ENCODE peak calls at places on chromosomes 16 and 17, in five cellular contexts. One of them, this sample, is unnamed.
A peak's percentile ranks its signal among the peaks of the same experiment; 100 is the strongest.

GRCh38 chr17:43882761-43883415 is 24.4 kb downstream of the MPP2 start:
- DNase-seq in T-helper 1 cell: no peak
- DNase-seq in astrocyte: no peak
- DNase-seq in ovary: no peak
- DNase-seq in heart left ventricle: no peak
- DNase-seq in this sample: no peak

GRCh38 chr17:66564992-66565465 is 262.6 kb downstream of the PRKCA start:
- DNase-seq in T-helper 1 cell: no peak
- DNase-seq in astrocyte: peak; percentile 73
- DNase-seq in ovary: no peak
- DNase-seq in heart left ventricle: no peak
- DNase-seq in this sample: no peak

GRCh38 chr17:82449883-82450356 is 632 bp downstream of the CYBC1 start:
- DNase-seq in T-helper 1 cell: no peak
- DNase-seq in astrocyte: no peak
- DNase-seq in ovary: no peak
- DNase-seq in heart left ventricle: no peak
- DNase-seq in this sample: no peak

GRCh38 chr16:87648236-87648635 is 45.9 kb downstream of the JPH3 start:
- DNase-seq in T-helper 1 cell: no peak
- DNase-seq in astrocyte: no peak
- DNase-seq in ovary: no peak
- DNase-seq in heart left ventricle: no peak
- DNase-seq in this sample: peak; percentile 40

GRCh38 chr17:2158011-2158410 is 103.1 kb downstream of the HIC1 start:
- DNase-seq in T-helper 1 cell: no peak
- DNase-seq in astrocyte: peak; percentile 79
- DNase-seq in ovary: no peak
- DNase-seq in heart left ventricle: no peak
- DNase-seq in this sample: no peak

GRCh38 chr16:79786389-79786788 is 185.9 kb upstream of the MAF start:
- DNase-seq in T-helper 1 cell: no peak
- DNase-seq in astrocyte: no peak
- DNase-seq in ovary: no peak
- DNase-seq in heart left ventricle: no peak
- DNase-seq in this sample: no peak

GRCh38 chr17:12613566-12613965 is 52.1 kb upstream of the MYOCD start:
- DNase-seq in T-helper 1 cell: no peak
- DNase-seq in astrocyte: peak; percentile 54
- DNase-seq in ovary: no peak
- DNase-seq in heart left ventricle: no peak
- DNase-seq in this sample: no peak

GRCh38 chr16:71373073-71373472 is 14.6 kb downstream of the CALB2 start:
- DNase-seq in T-helper 1 cell: no peak
- DNase-seq in astrocyte: peak; percentile 8
- DNase-seq in ovary: no peak
- DNase-seq in heart left ventricle: no peak
- DNase-seq in this sample: no peak

GRCh38 chr16:88970095-88970494 is 6.9 kb downstream of the CBFA2T3 start:
- DNase-seq in T-helper 1 cell: no peak
- DNase-seq in astrocyte: no peak
- DNase-seq in ovary: no peak
- DNase-seq in heart left ventricle: no peak
- DNase-seq in this sample: peak; percentile 20

GRCh38 chr17:70661342-70662222 is 492.2 kb downstream of the KCNJ2 start:
- DNase-seq in T-helper 1 cell: no peak
- DNase-seq in astrocyte: peak; percentile 49
- DNase-seq in ovary: no peak
- DNase-seq in heart left ventricle: no peak
- DNase-seq in this sample: no peak

GRCh38 chr16:81873843-81874752 is 95.0 kb downstream of the PLCG2 start:
- DNase-seq in T-helper 1 cell: no peak
- DNase-seq in astrocyte: peak; percentile 14
- DNase-seq in ovary: peak; percentile 24
- DNase-seq in heart left ventricle: peak; percentile 41
- DNase-seq in this sample: peak; percentile 50

GRCh38 chr16:17296412-17296811 is 174.3 kb downstream of the XYLT1 start:
- DNase-seq in T-helper 1 cell: no peak
- DNase-seq in astrocyte: no peak
- DNase-seq in ovary: no peak
- DNase-seq in heart left ventricle: peak; percentile 22
- DNase-seq in this sample: peak; percentile 79

GRCh38 chr17:81069084-81069645 is 34.2 kb downstream of the BAIAP2 start:
- DNase-seq in T-helper 1 cell: no peak
- DNase-seq in astrocyte: no peak
- DNase-seq in ovary: no peak
- DNase-seq in heart left ventricle: no peak
- DNase-seq in this sample: no peak

GRCh38 chr17:34637041-34637547 is 57.7 kb downstream of the TMEM132E start:
- DNase-seq in T-helper 1 cell: no peak
- DNase-seq in astrocyte: no peak
- DNase-seq in ovary: no peak
- DNase-seq in heart left ventricle: no peak
- DNase-seq in this sample: no peak

GRCh38 chr16:88655053-88655732 is 4.3 kb upstream of the CYBA start:
- DNase-seq in T-helper 1 cell: no peak
- DNase-seq in astrocyte: no peak
- DNase-seq in ovary: no peak
- DNase-seq in heart left ventricle: no peak
- DNase-seq in this sample: peak; percentile 60

GRCh38 chr17:78409191-78409621 is 30.8 kb downstream of the PGS1 start:
- DNase-seq in T-helper 1 cell: no peak
- DNase-seq in astrocyte: no peak
- DNase-seq in ovary: no peak
- DNase-seq in heart left ventricle: no peak
- DNase-seq in this sample: peak; percentile 47

GRCh38 chr17:41734949-41735313 is 488 bp upstream of the HAP1 start:
- DNase-seq in T-helper 1 cell: no peak
- DNase-seq in astrocyte: no peak
- DNase-seq in ovary: no peak
- DNase-seq in heart left ventricle: no peak
- DNase-seq in this sample: no peak

GRCh38 chr17:38454528-38454927 is 26.3 kb downstream of the ARHGAP23 start:
- DNase-seq in T-helper 1 cell: no peak
- DNase-seq in astrocyte: peak; percentile 67
- DNase-seq in ovary: peak; percentile 65
- DNase-seq in heart left ventricle: peak; percentile 90
- DNase-seq in this sample: peak; percentile 93

GRCh38 chr16:85157813-85158701 is 45.8 kb upstream of the CIBAR2 start:
- DNase-seq in T-helper 1 cell: no peak
- DNase-seq in astrocyte: no peak
- DNase-seq in ovary: no peak
- DNase-seq in heart left ventricle: no peak
- DNase-seq in this sample: peak; percentile 63

GRCh38 chr16:67256701-67257230 is 8.0 kb downstream of the SLC9A5 start:
- DNase-seq in T-helper 1 cell: no peak
- DNase-seq in astrocyte: no peak
- DNase-seq in ovary: no peak
- DNase-seq in heart left ventricle: no peak
- DNase-seq in this sample: no peak

GRCh38 chr16:85556456-85557082 is 56.6 kb upstream of the GSE1 start:
- DNase-seq in T-helper 1 cell: peak; percentile 23
- DNase-seq in astrocyte: no peak
- DNase-seq in ovary: peak; percentile 68
- DNase-seq in heart left ventricle: peak; percentile 72
- DNase-seq in this sample: peak; percentile 53

GRCh38 chr17:43891851-43892671 is 15.3 kb downstream of the MPP2 start:
- DNase-seq in T-helper 1 cell: no peak
- DNase-seq in astrocyte: peak; percentile 36
- DNase-seq in ovary: no peak
- DNase-seq in heart left ventricle: no peak
- DNase-seq in this sample: no peak

GRCh38 chr16:56513972-56514371 is 5.9 kb downstream of the BBS2 start:
- DNase-seq in T-helper 1 cell: peak; percentile 13
- DNase-seq in astrocyte: peak; percentile 49
- DNase-seq in ovary: peak; percentile 70
- DNase-seq in heart left ventricle: peak; percentile 30
- DNase-seq in this sample: peak; percentile 45

GRCh38 chr16:1100084-1100800 is 4.2 kb upstream of the C1QTNF8 start:
- DNase-seq in T-helper 1 cell: no peak
- DNase-seq in astrocyte: no peak
- DNase-seq in ovary: no peak
- DNase-seq in heart left ventricle: no peak
- DNase-seq in this sample: no peak

This sample was measured in right cardiac atrium.